ENCODE peak calls at places on chromosomes 12 and 14, in nine cellular contexts. H is T-helper 1 cell; F is effector CD4-positive, alpha-beta T cell; W is left lung; R is ELF-1; G is caudate nucleus; P is NCI-H2081; T is adipocyte; B is AG04450. Q is an unnamed sample.

GRCh38 chr14:36504805-36505192 is 15.2 kb downstream of the NKX2-1 start:
- DNase-seq in B (no peak), T (no peak), P (no peak), G (no peak), R (peak), F (no peak), W (no peak), H (no peak), Q (no peak)

GRCh38 chr14:85549697-85550096 is 19.8 kb downstream of the FLRT2 start:
- DNase-seq in G (no peak), H (no peak), R (no peak), B (no peak), P (no peak), W (no peak), T (no peak), F (no peak), Q (no peak)

GRCh38 chr12:51247523-51248206 is 9.0 kb downstream of the DAZAP2 start:
- DNase-seq in R (no peak), H (no peak), T (no peak), F (no peak), W (no peak), G (no peak), P (peak), B (no peak), Q (no peak)

GRCh38 chr14:95548328-95548929 is 13.6 kb downstream of the GLRX5 start:
- DNase-seq in W (no peak), P (no peak), T (no peak), G (no peak), F (no peak), R (no peak), B (no peak), H (no peak), Q (no peak)

GRCh38 chr14:22919601-22919921 is 612 bp upstream of the RBM23 start:
- DNase-seq in P (no peak), T (no peak), H (no peak), W (no peak), B (no peak), R (no peak), G (no peak), F (no peak), Q (no peak)

GRCh38 chr12:54036620-54037359 is 3.9 kb downstream of the HOXC5 start:
- DNase-seq in R (peak), T (no peak), W (no peak), H (no peak), G (no peak), B (no peak), F (no peak), P (no peak), Q (no peak)

GRCh38 chr14:87461704-87462103 is 531.3 kb downstream of the GALC start:
- DNase-seq in H (no peak), P (peak), G (no peak), F (no peak), R (no peak), B (no peak), T (no peak), W (no peak), Q (no peak)

GRCh38 chr12:70854138-70854537 is 66.4 kb downstream of the PTPRR start:
- DNase-seq in T (no peak), R (no peak), W (no peak), P (no peak), F (no peak), B (no peak), H (no peak), G (no peak), Q (no peak)

GRCh38 chr14:65846469-65846868 is 433.9 kb downstream of the FUT8 start:
- DNase-seq in B (no peak), T (no peak), W (no peak), P (no peak), R (no peak), H (peak), G (no peak), F (no peak), Q (peak)

GRCh38 chr14:62824086-62824485 is 221.2 kb downstream of the KCNH5 start:
- DNase-seq in F (no peak), P (no peak), T (peak), H (no peak), W (no peak), R (no peak), B (no peak), G (no peak), Q (no peak)

GRCh38 chr12:23757541-23757962 is 191.9 kb downstream of the SOX5 start:
- DNase-seq in G (no peak), B (no peak), W (no peak), R (peak), T (no peak), F (no peak), H (no peak), P (peak), Q (no peak)

GRCh38 chr12:119727600-119728436 is 59.9 kb downstream of the PRKAB1 start:
- DNase-seq in P (no peak), H (no peak), T (no peak), F (no peak), B (no peak), W (no peak), R (no peak), G (no peak), Q (no peak)

GRCh38 chr14:78170203-78170602 is at the start of gene NRXN3:
- DNase-seq in B (no peak), H (no peak), W (no peak), R (peak), T (no peak), F (no peak), G (peak), P (peak), Q (no peak)

Q was measured in KG1.